ENCODE peak calls at places on chromosomes 2 and 18, in four cellular contexts. E is mesendoderm, J is fibroblast of lung, Y is testis. S is an unnamed sample.

GRCh38 chr2:96330407-96330806 is 5.2 kb upstream of the NCAPH start:
- DNase-seq in E (no peak), J (peak; percentile 37), Y (no peak), S (no peak)

GRCh38 chr2:24899361-24899760 is 20.7 kb downstream of the ADCY3 start:
- DNase-seq in E (no peak), J (no peak), Y (no peak), S (no peak)

GRCh38 chr2:177852389-177852788 is 220.2 kb downstream of the PDE11A start:
- DNase-seq in E (peak; percentile 88), J (no peak), Y (no peak), S (peak; percentile 9)

GRCh38 chr18:56627991-56628390 is 10.4 kb downstream of the TXNL1 start:
- DNase-seq in E (no peak), J (no peak), Y (no peak), S (no peak)

GRCh38 chr18:56568986-56569385 is 69.4 kb downstream of the TXNL1 start:
- DNase-seq in E (no peak), J (no peak), Y (no peak), S (no peak)

GRCh38 chr2:113863166-113863565 is 26.7 kb upstream of the ACTR3 start:
- DNase-seq in E (no peak), J (no peak), Y (no peak), S (no peak)

GRCh38 chr18:55351220-55351619 is 236.8 kb downstream of the TCF4 start:
- DNase-seq in E (no peak), J (peak; percentile 76), Y (no peak), S (no peak)

GRCh38 chr2:108944601-108945241 is 44.3 kb downstream of the EDAR start:
- DNase-seq in E (peak; percentile 71), J (peak; percentile 6), Y (peak; percentile 33), S (peak; percentile 60)

GRCh38 chr2:187922841-187923240 is 368.6 kb upstream of the TFPI start:
- DNase-seq in E (no peak), J (no peak), Y (no peak), S (no peak)

GRCh38 chr2:46365913-46366674 is 68.9 kb downstream of the EPAS1 start:
- DNase-seq in E (peak; percentile 21), J (peak; percentile 13), Y (no peak), S (peak; percentile 49)

GRCh38 chr2:163419000-163419575 is 316.7 kb downstream of the FIGN start:
- DNase-seq in E (no peak), J (peak; percentile 25), Y (no peak), S (no peak)

GRCh38 chr2:37323176-37323575 is 1.5 kb downstream of the PRKD3 start:
- DNase-seq in E (no peak), J (peak; percentile 12), Y (peak; percentile 21), S (no peak)

GRCh38 chr2:225725726-225726125 is 326.2 kb downstream of the NYAP2 start:
- DNase-seq in E (no peak), J (peak; percentile 74), Y (no peak), S (no peak)

GRCh38 chr2:144424559-144425240 is 95.2 kb downstream of the ZEB2 start:
- DNase-seq in E (no peak), J (no peak), Y (no peak), S (no peak)

GRCh38 chr2:25794544-25795276 is 83.6 kb downstream of the ASXL2 start:
- DNase-seq in E (no peak), J (no peak), Y (no peak), S (no peak)

GRCh38 chr2:169107645-169108044 is 38.3 kb downstream of the DHRS9 start:
- DNase-seq in E (no peak), J (no peak), Y (no peak), S (no peak)

GRCh38 chr2:40384714-40385113 is 67.2 kb downstream of the SLC8A1 start:
- DNase-seq in E (no peak), J (peak; percentile 84), Y (no peak), S (no peak)

GRCh38 chr2:85770369-85770768 is 16.6 kb downstream of the ATOH8 start:
- DNase-seq in E (no peak), J (peak; percentile 50), Y (no peak), S (no peak)

GRCh38 chr18:57839942-57840381 is 36.8 kb upstream of the ATP8B1 start:
- DNase-seq in E (no peak), J (peak; percentile 85), Y (no peak), S (no peak)

GRCh38 chr2:143148757-143149156 is 19.5 kb downstream of the ARHGAP15 start:
- DNase-seq in E (no peak), J (no peak), Y (no peak), S (no peak)

GRCh38 chr18:1805526-1805925 is 765.8 kb downstream of the METTL4 start:
- DNase-seq in E (no peak), J (no peak), Y (no peak), S (no peak)

GRCh38 chr2:237629739-237630138 is 2.4 kb downstream of the LRRFIP1 start:
- DNase-seq in E (no peak), J (peak; percentile 71), Y (no peak), S (no peak)

GRCh38 chr18:49640741-49641140 is 78.9 kb downstream of the LIPG start:
- DNase-seq in E (no peak), J (no peak), Y (no peak), S (no peak)

GRCh38 chr2:73072416-73072815 is 904 bp upstream of the SFXN5 start:
- DNase-seq in E (no peak), J (no peak), Y (no peak), S (peak; percentile 65)

GRCh38 chr2:158786897-158787296 is 8.2 kb upstream of the DAPL1 start:
- DNase-seq in E (no peak), J (no peak), Y (no peak), S (no peak)

GRCh38 chr2:196200557-196200956 is 29.2 kb upstream of the STK17B start:
- DNase-seq in E (no peak), J (no peak), Y (no peak), S (no peak)

GRCh38 chr2:157264099-157264498 is 6.6 kb downstream of the GALNT5 start:
- DNase-seq in E (no peak), J (peak; percentile 52), Y (no peak), S (no peak)

GRCh38 chr18:36177913-36178312 is 9.4 kb upstream of the MOCOS start:
- DNase-seq in E (no peak), J (no peak), Y (no peak), S (no peak)

GRCh38 chr2:124333789-124334188 is 308.7 kb downstream of the CNTNAP5 start:
- DNase-seq in E (no peak), J (no peak), Y (no peak), S (no peak)

GRCh38 chr2:64666810-64667438 is 13.2 kb upstream of the SERTAD2 start:
- DNase-seq in E (no peak), J (no peak), Y (no peak), S (no peak)

GRCh38 chr18:78495550-78495949 is 484.1 kb upstream of the SALL3 start:
- DNase-seq in E (no peak), J (no peak), Y (no peak), S (no peak)

GRCh38 chr2:10547663-10548384 is 99.7 kb upstream of the ODC1 start:
- DNase-seq in E (peak; percentile 57), J (no peak), Y (no peak), S (no peak)

GRCh38 chr2:30230855-30231725 is at the start of gene LBH:
- DNase-seq in E (peak; percentile 91), J (peak; percentile 79), Y (peak; percentile 92), S (peak; percentile 90)

GRCh38 chr2:5609191-5609590 is 83.0 kb upstream of the SOX11 start:
- DNase-seq in E (peak; percentile 61), J (no peak), Y (no peak), S (no peak)

GRCh38 chr2:113842919-113843736 is 46.8 kb upstream of the ACTR3 start:
- DNase-seq in E (no peak), J (peak; percentile 61), Y (no peak), S (no peak)

GRCh38 chr2:135664623-135665068 is 77.0 kb upstream of the UBXN4 start:
- DNase-seq in E (no peak), J (peak; percentile 42), Y (no peak), S (no peak)

GRCh38 chr2:231117148-231117547 is 7.7 kb downstream of the HTR2B start:
- DNase-seq in E (no peak), J (no peak), Y (no peak), S (no peak)
- H3K27ac ChIP-seq in E (no peak overlapping the region), J (no peak overlapping the region), Y (no peak overlapping the region), S (no peak overlapping the region)

DNA sequence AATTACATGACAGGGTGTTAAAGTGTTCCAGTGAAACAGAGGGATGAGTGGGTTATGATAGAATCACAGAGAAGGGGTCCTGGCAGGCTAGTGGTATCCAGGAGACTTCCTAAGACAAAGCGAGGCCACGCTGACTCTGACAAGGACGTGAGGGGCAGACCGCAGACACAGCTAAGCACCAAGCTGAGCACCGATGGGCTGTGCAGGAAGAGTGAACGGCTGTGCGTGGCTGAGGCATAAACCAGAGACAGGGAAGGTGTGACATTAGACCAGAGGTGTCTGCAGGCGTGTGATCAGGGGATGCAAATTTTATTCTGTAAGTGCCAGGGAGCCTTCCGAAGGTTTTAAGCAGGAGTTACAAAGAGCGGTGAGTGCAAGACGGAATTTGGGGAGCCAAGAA is 69.9 kb downstream of the PRELID3A start:
- DNase-seq in E (no peak), J (no peak), Y (no peak), S (no peak)
- H3K27ac ChIP-seq in E (no peak overlapping the region), J (no peak overlapping the region), Y (no peak overlapping the region), S (no peak overlapping the region)

DNA sequence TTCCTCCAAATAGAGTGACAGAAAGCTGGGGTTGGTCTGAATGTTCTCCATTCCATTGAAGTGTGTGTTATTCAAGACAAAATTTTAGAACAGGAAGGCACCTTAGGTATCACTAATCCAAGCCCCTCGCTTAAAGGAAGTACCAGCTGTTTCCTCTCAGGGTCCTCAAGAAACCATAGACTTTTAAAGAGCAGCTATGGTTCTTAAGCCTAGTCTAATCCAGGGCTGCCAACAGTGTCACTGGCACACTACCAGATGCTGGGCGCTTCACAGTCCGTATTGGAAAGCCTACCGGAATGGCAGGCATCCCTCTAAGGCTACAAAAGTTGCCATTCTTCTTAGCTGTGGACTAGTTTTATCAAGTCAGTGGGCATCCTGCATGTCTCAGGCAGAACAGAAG is 1.9 kb downstream of the NEMP2 start:
- DNase-seq in E (no peak), J (no peak), Y (peak; percentile 66), S (no peak)
- H3K27ac ChIP-seq in E (no peak overlapping the region), J (no peak overlapping the region), Y (no peak overlapping the region), S (no peak overlapping the region)

GRCh38 chr18:63320041-63320689 is 596 bp upstream of the BCL2 start:
- DNase-seq in E (peak; percentile 83), J (peak; percentile 78), Y (peak; percentile 90), S (peak; percentile 84)

GRCh38 chr18:63318882-63319382 is 637 bp downstream of the BCL2 start:
- DNase-seq in E (no peak), J (no peak), Y (no peak), S (no peak)

GRCh38 chr18:63317982-63318881 is 1.3 kb downstream of the BCL2 start:
- DNase-seq in E (peak; percentile 86), J (no peak), Y (peak; percentile 89), S (no peak)

GRCh38 chr18:63320690-63321265 is 1.2 kb upstream of the BCL2 start:
- DNase-seq in E (peak; percentile 44), J (peak; percentile 46), Y (peak; percentile 69), S (peak; percentile 46)

DNA sequence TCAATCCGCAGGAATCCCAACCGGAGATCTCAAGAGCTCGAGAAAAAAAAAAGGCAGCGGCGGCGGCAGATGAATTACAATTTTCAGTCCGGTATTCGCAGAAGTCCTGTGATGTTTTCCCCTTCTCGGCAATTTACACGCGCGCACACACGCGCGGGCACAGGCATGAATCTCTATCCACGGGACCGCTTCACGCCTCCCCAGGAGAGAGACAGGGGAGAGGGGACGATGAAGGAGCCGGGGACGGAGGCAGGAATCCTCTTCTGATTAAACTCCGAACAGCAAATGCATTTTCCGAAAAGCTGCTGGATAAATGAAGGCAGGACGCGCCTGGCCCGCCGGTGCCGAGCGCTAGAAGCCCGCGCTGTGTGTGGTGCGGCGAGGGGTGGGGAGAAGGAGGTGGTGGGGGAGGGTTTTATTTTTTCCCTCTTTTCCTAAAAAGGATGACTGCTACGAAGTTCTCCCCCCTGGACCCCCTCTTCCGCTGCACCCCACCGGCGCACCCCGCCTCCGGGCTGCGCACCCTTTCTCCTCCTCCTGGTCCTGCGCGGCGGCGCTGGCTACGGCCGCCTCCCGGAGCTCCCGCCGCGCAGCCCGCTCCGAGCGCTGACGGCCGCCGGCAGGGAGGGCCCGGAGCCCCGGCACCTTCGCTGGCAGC is at the start of gene BCL2:
- DNase-seq in E (peak; percentile 44), J (peak; percentile 39), Y (peak; percentile 57), S (peak; percentile 53)
- H3K27ac ChIP-seq in E (peak within 1 kb of the TSS; percentile 36), J (peak within 1 kb of the TSS; percentile 41), Y (peak within 1 kb of the TSS; percentile 83), S (peak within 1 kb of the TSS; percentile 88)

S was measured in WERI-Rb-1.